ENCODE peak calls at places on chromosomes 1 and 21, in seven cellular contexts. One of them, this sample, is unnamed.

GRCh38 chr1:156645058-156645457 is 3.1 kb downstream of the BCAN start:
- DNase-seq in GM12878: no peak
- DNase-seq in thoracic aorta: no peak
- DNase-seq in ovary: no peak
- DNase-seq in cardiac fibroblast: no peak
- DNase-seq in epithelial cell of proximal tubule: no peak
- DNase-seq in fibroblast of the aortic adventitia: no peak
- DNase-seq in this sample: no peak

GRCh38 chr1:156704930-156705320 is 458 bp downstream of the CRABP2 start:
- DNase-seq in GM12878: no peak
- DNase-seq in thoracic aorta: peak; percentile 58
- DNase-seq in ovary: peak; percentile 68
- DNase-seq in cardiac fibroblast: peak; percentile 64
- DNase-seq in epithelial cell of proximal tubule: no peak
- DNase-seq in fibroblast of the aortic adventitia: peak; percentile 75
- DNase-seq in this sample: no peak

GRCh38 chr1:101207891-101208290 is 28.9 kb upstream of the S1PR1 start:
- DNase-seq in GM12878: no peak
- DNase-seq in thoracic aorta: peak; percentile 15
- DNase-seq in ovary: no peak
- DNase-seq in cardiac fibroblast: no peak
- DNase-seq in epithelial cell of proximal tubule: no peak
- DNase-seq in fibroblast of the aortic adventitia: peak; percentile 52
- DNase-seq in this sample: no peak

GRCh38 chr21:42294273-42294880 is 20.8 kb downstream of the TFF3 start:
- DNase-seq in GM12878: no peak
- DNase-seq in thoracic aorta: no peak
- DNase-seq in ovary: no peak
- DNase-seq in cardiac fibroblast: no peak
- DNase-seq in epithelial cell of proximal tubule: no peak
- DNase-seq in fibroblast of the aortic adventitia: no peak
- DNase-seq in this sample: no peak

GRCh38 chr1:212432706-212433576 is at the start of gene NENF:
- DNase-seq in GM12878: no peak
- DNase-seq in thoracic aorta: no peak
- DNase-seq in ovary: peak; percentile 82
- DNase-seq in cardiac fibroblast: peak; percentile 85
- DNase-seq in epithelial cell of proximal tubule: no peak
- DNase-seq in fibroblast of the aortic adventitia: peak; percentile 67
- DNase-seq in this sample: no peak

GRCh38 chr1:234533034-234533571 is 54.1 kb upstream of the TARBP1 start:
- DNase-seq in GM12878: no peak
- DNase-seq in thoracic aorta: peak; percentile 23
- DNase-seq in ovary: peak; percentile 62
- DNase-seq in cardiac fibroblast: peak; percentile 97
- DNase-seq in epithelial cell of proximal tubule: peak; percentile 68
- DNase-seq in fibroblast of the aortic adventitia: peak; percentile 98
- DNase-seq in this sample: peak; percentile 56

GRCh38 chr21:42223826-42224575 is 5.1 kb downstream of the ABCG1 start:
- DNase-seq in GM12878: no peak
- DNase-seq in thoracic aorta: no peak
- DNase-seq in ovary: no peak
- DNase-seq in cardiac fibroblast: no peak
- DNase-seq in epithelial cell of proximal tubule: no peak
- DNase-seq in fibroblast of the aortic adventitia: no peak
- DNase-seq in this sample: no peak

GRCh38 chr1:153353226-153353947 is 4.3 kb upstream of the S100A9 start:
- DNase-seq in GM12878: no peak
- DNase-seq in thoracic aorta: no peak
- DNase-seq in ovary: peak; percentile 34
- DNase-seq in cardiac fibroblast: peak; percentile 18
- DNase-seq in epithelial cell of proximal tubule: no peak
- DNase-seq in fibroblast of the aortic adventitia: peak; percentile 6
- DNase-seq in this sample: no peak

GRCh38 chr21:29080454-29080930 is 7.0 kb upstream of the CCT8 start:
- DNase-seq in GM12878: no peak
- DNase-seq in thoracic aorta: no peak
- DNase-seq in ovary: no peak
- DNase-seq in cardiac fibroblast: no peak
- DNase-seq in epithelial cell of proximal tubule: no peak
- DNase-seq in fibroblast of the aortic adventitia: no peak
- DNase-seq in this sample: no peak

GRCh38 chr1:6110326-6110725 is 64.6 kb downstream of the KCNAB2 start:
- DNase-seq in GM12878: no peak
- DNase-seq in thoracic aorta: no peak
- DNase-seq in ovary: no peak
- DNase-seq in cardiac fibroblast: no peak
- DNase-seq in epithelial cell of proximal tubule: no peak
- DNase-seq in fibroblast of the aortic adventitia: no peak
- DNase-seq in this sample: no peak

GRCh38 chr1:225811622-225812487 is 1.9 kb downstream of the EPHX1 start:
- DNase-seq in GM12878: no peak
- DNase-seq in thoracic aorta: no peak
- DNase-seq in ovary: no peak
- DNase-seq in cardiac fibroblast: peak; percentile 34
- DNase-seq in epithelial cell of proximal tubule: no peak
- DNase-seq in fibroblast of the aortic adventitia: peak; percentile 30
- DNase-seq in this sample: no peak

GRCh38 chr1:248786106-248786665 is 30.6 kb upstream of the LYPD8 start:
- DNase-seq in GM12878: no peak
- DNase-seq in thoracic aorta: no peak
- DNase-seq in ovary: no peak
- DNase-seq in cardiac fibroblast: no peak
- DNase-seq in epithelial cell of proximal tubule: no peak
- DNase-seq in fibroblast of the aortic adventitia: no peak
- DNase-seq in this sample: no peak

GRCh38 chr1:189500777-189501176 is 976.9 kb downstream of the BRINP3 start:
- DNase-seq in GM12878: no peak
- DNase-seq in thoracic aorta: no peak
- DNase-seq in ovary: no peak
- DNase-seq in cardiac fibroblast: no peak
- DNase-seq in epithelial cell of proximal tubule: no peak
- DNase-seq in fibroblast of the aortic adventitia: no peak
- DNase-seq in this sample: peak; percentile 2

GRCh38 chr1:44105810-44106209 is 12.8 kb upstream of the KLF17 start:
- DNase-seq in GM12878: no peak
- DNase-seq in thoracic aorta: no peak
- DNase-seq in ovary: no peak
- DNase-seq in cardiac fibroblast: no peak
- DNase-seq in epithelial cell of proximal tubule: no peak
- DNase-seq in fibroblast of the aortic adventitia: no peak
- DNase-seq in this sample: no peak

GRCh38 chr1:78101514-78101913 is 55.7 kb downstream of the GIPC2 start:
- DNase-seq in GM12878: no peak
- DNase-seq in thoracic aorta: peak; percentile 49
- DNase-seq in ovary: peak; percentile 19
- DNase-seq in cardiac fibroblast: peak; percentile 97
- DNase-seq in epithelial cell of proximal tubule: peak; percentile 90
- DNase-seq in fibroblast of the aortic adventitia: peak; percentile 99
- DNase-seq in this sample: peak; percentile 94

GRCh38 chr1:114756949-114757454 is 782 bp downstream of the CSDE1 start:
- DNase-seq in GM12878: no peak
- DNase-seq in thoracic aorta: peak; percentile 13
- DNase-seq in ovary: peak; percentile 39
- DNase-seq in cardiac fibroblast: peak; percentile 58
- DNase-seq in epithelial cell of proximal tubule: no peak
- DNase-seq in fibroblast of the aortic adventitia: peak; percentile 60
- DNase-seq in this sample: no peak

GRCh38 chr1:219732814-219733491 is 120.0 kb upstream of the ZC3H11B start:
- DNase-seq in GM12878: no peak
- DNase-seq in thoracic aorta: no peak
- DNase-seq in ovary: no peak
- DNase-seq in cardiac fibroblast: no peak
- DNase-seq in epithelial cell of proximal tubule: no peak
- DNase-seq in fibroblast of the aortic adventitia: no peak
- DNase-seq in this sample: no peak

GRCh38 chr1:245855846-245856730 is 651.0 kb downstream of the SMYD3 start:
- DNase-seq in GM12878: no peak
- DNase-seq in thoracic aorta: no peak
- DNase-seq in ovary: no peak
- DNase-seq in cardiac fibroblast: no peak
- DNase-seq in epithelial cell of proximal tubule: no peak
- DNase-seq in fibroblast of the aortic adventitia: peak; percentile 18
- DNase-seq in this sample: no peak

GRCh38 chr1:54542120-54542961 is 5.7 kb upstream of the ACOT11 start:
- DNase-seq in GM12878: peak; percentile 9
- DNase-seq in thoracic aorta: no peak
- DNase-seq in ovary: peak; percentile 75
- DNase-seq in cardiac fibroblast: peak; percentile 60
- DNase-seq in epithelial cell of proximal tubule: no peak
- DNase-seq in fibroblast of the aortic adventitia: peak; percentile 36
- DNase-seq in this sample: peak; percentile 73
- TF ChIP-seq CTCF in GM12878: no peak
- TF ChIP-seq CTCF in thoracic aorta: peak; percentile 32
- TF ChIP-seq CTCF in ovary: no peak
- TF ChIP-seq CTCF in cardiac fibroblast: no peak
- TF ChIP-seq CTCF in epithelial cell of proximal tubule: no peak
- TF ChIP-seq CTCF in fibroblast of the aortic adventitia: peak; percentile 18
- TF ChIP-seq CTCF in this sample: no peak

GRCh38 chr1:54402896-54403295 is 3.3 kb downstream of the SSBP3 start:
- DNase-seq in GM12878: no peak
- DNase-seq in thoracic aorta: no peak
- DNase-seq in ovary: no peak
- DNase-seq in cardiac fibroblast: no peak
- DNase-seq in epithelial cell of proximal tubule: no peak
- DNase-seq in fibroblast of the aortic adventitia: no peak
- DNase-seq in this sample: no peak
- H3K4me3 ChIP-seq in GM12878: peak overlapping the region; percentile 96
- H3K4me3 ChIP-seq in thoracic aorta: peak overlapping the region; percentile 96
- H3K4me3 ChIP-seq in ovary: peak overlapping the region; percentile 98
- H3K4me3 ChIP-seq in cardiac fibroblast: no peak overlapping the region
- H3K4me3 ChIP-seq in epithelial cell of proximal tubule: no peak overlapping the region
- H3K4me3 ChIP-seq in fibroblast of the aortic adventitia: no peak overlapping the region
- H3K4me3 ChIP-seq in this sample: no peak overlapping the region

GRCh38 chr21:35469446-35469845 is 420.3 kb upstream of the RUNX1 start:
- DNase-seq in GM12878: no peak
- DNase-seq in thoracic aorta: no peak
- DNase-seq in ovary: no peak
- DNase-seq in cardiac fibroblast: no peak
- DNase-seq in epithelial cell of proximal tubule: no peak
- DNase-seq in fibroblast of the aortic adventitia: peak; percentile 38
- DNase-seq in this sample: no peak

GRCh38 chr21:35468991-35469390 is 419.9 kb upstream of the RUNX1 start:
- DNase-seq in GM12878: no peak
- DNase-seq in thoracic aorta: no peak
- DNase-seq in ovary: no peak
- DNase-seq in cardiac fibroblast: no peak
- DNase-seq in epithelial cell of proximal tubule: no peak
- DNase-seq in fibroblast of the aortic adventitia: no peak
- DNase-seq in this sample: no peak

GRCh38 chr21:35470522-35470921 is 421.4 kb upstream of the RUNX1 start:
- DNase-seq in GM12878: no peak
- DNase-seq in thoracic aorta: no peak
- DNase-seq in ovary: no peak
- DNase-seq in cardiac fibroblast: no peak
- DNase-seq in epithelial cell of proximal tubule: no peak
- DNase-seq in fibroblast of the aortic adventitia: no peak
- DNase-seq in this sample: no peak

GRCh38 chr21:35465750-35466149 is 416.6 kb upstream of the RUNX1 start:
- DNase-seq in GM12878: no peak
- DNase-seq in thoracic aorta: no peak
- DNase-seq in ovary: no peak
- DNase-seq in cardiac fibroblast: no peak
- DNase-seq in epithelial cell of proximal tubule: no peak
- DNase-seq in fibroblast of the aortic adventitia: no peak
- DNase-seq in this sample: no peak

GRCh38 chr21:35467536-35467935 is 418.4 kb upstream of the RUNX1 start:
- DNase-seq in GM12878: no peak
- DNase-seq in thoracic aorta: no peak
- DNase-seq in ovary: no peak
- DNase-seq in cardiac fibroblast: no peak
- DNase-seq in epithelial cell of proximal tubule: no peak
- DNase-seq in fibroblast of the aortic adventitia: no peak
- DNase-seq in this sample: no peak
- TF ChIP-seq CTCF in GM12878: no peak
- TF ChIP-seq CTCF in thoracic aorta: no peak
- TF ChIP-seq CTCF in ovary: no peak
- TF ChIP-seq CTCF in cardiac fibroblast: no peak
- TF ChIP-seq CTCF in epithelial cell of proximal tubule: no peak
- TF ChIP-seq CTCF in fibroblast of the aortic adventitia: no peak
- TF ChIP-seq CTCF in this sample: no peak

GRCh38 chr1:37795340-37796110 is 1.9 kb downstream of the MANEAL start:
- DNase-seq in GM12878: no peak
- DNase-seq in thoracic aorta: no peak
- DNase-seq in ovary: peak; percentile 66
- DNase-seq in cardiac fibroblast: peak; percentile 55
- DNase-seq in epithelial cell of proximal tubule: no peak
- DNase-seq in fibroblast of the aortic adventitia: peak; percentile 40
- DNase-seq in this sample: no peak

GRCh38 chr1:37797750-37798345 is 4.2 kb downstream of the MANEAL start:
- DNase-seq in GM12878: no peak
- DNase-seq in thoracic aorta: no peak
- DNase-seq in ovary: no peak
- DNase-seq in cardiac fibroblast: peak; percentile 19
- DNase-seq in epithelial cell of proximal tubule: no peak
- DNase-seq in fibroblast of the aortic adventitia: peak; percentile 30
- DNase-seq in this sample: no peak

GRCh38 chr1:37793773-37794371 is at the start of gene MANEAL:
- DNase-seq in GM12878: no peak
- DNase-seq in thoracic aorta: no peak
- DNase-seq in ovary: peak; percentile 32
- DNase-seq in cardiac fibroblast: peak; percentile 62
- DNase-seq in epithelial cell of proximal tubule: no peak
- DNase-seq in fibroblast of the aortic adventitia: peak; percentile 38
- DNase-seq in this sample: no peak

GRCh38 chr1:37792943-37793686 is 532 bp upstream of the MANEAL start:
- DNase-seq in GM12878: no peak
- DNase-seq in thoracic aorta: no peak
- DNase-seq in ovary: no peak
- DNase-seq in cardiac fibroblast: no peak
- DNase-seq in epithelial cell of proximal tubule: no peak
- DNase-seq in fibroblast of the aortic adventitia: no peak
- DNase-seq in this sample: no peak

DNA sequence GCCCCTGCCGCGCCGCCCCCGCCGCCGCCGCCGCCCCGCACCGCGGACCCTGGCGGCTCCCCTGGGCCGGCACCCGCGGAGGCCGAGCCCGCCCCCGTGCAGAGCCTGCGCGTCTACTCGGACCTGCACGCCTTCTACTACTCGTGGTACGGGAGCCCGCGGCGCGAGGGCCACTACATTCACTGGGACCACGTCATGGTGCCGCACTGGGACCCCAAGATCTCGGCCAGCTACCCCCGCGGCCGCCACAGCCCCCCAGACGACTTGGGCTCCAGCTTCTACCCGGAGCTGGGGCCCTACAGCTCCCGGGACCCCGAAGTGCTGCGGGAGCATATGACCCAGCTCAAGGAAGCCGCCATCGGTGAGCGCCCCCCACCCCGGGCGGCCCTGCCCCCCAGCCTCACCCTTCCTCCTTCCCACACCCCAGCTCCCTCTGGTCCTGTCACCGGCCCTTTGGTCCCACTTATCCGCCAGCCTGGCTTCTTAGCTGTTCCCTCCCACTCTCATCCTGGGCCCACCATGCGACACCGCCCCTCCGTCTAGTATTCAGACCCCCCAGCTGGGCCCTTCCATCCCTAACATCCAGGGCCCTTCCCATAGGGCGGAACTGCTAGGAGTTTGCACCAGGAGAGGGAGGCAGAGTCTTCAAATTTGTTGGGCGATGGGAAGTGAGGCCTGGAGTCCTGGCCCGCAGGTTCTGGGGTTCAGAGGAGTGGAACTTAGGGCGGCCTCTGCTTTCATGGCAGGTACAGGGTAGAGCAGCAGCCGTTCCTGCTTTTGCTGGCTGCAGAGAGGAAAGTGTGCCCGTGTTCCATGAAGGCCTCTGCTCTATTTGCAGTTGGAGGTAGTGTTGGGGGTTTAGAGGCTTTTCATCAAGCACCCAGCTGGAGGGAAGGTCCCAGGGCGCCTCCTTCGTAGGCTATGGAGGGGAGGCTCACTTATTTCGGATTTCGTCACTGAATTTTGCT is 1.0 kb downstream of the MANEAL start:
- DNase-seq in GM12878: no peak
- DNase-seq in thoracic aorta: no peak
- DNase-seq in ovary: no peak
- DNase-seq in cardiac fibroblast: no peak
- DNase-seq in epithelial cell of proximal tubule: no peak
- DNase-seq in fibroblast of the aortic adventitia: no peak
- DNase-seq in this sample: no peak
- H3K4me3 ChIP-seq in GM12878: peak overlapping the region; percentile 55
- H3K4me3 ChIP-seq in thoracic aorta: peak overlapping the region; percentile 78
- H3K4me3 ChIP-seq in ovary: peak overlapping the region; percentile 47
- H3K4me3 ChIP-seq in cardiac fibroblast: no peak overlapping the region
- H3K4me3 ChIP-seq in epithelial cell of proximal tubule: peak overlapping the region; percentile 43
- H3K4me3 ChIP-seq in fibroblast of the aortic adventitia: peak overlapping the region; percentile 33
- H3K4me3 ChIP-seq in this sample: no peak overlapping the region